ENCODE peak calls at places on chromosomes 13 and 19, in five cellular contexts. Y, Z, W, I and C are unnamed samples.

GRCh38 chr13:59477011-59477410 is 686.7 kb downstream of the DIAPH3 start:
- DNase-seq in W (no peak), I (no peak), Y (peak), Z (no peak), C (no peak)

GRCh38 chr19:47447470-47448359 is 24.0 kb downstream of the SLC8A2 start:
- DNase-seq in W (peak), I (no peak), Y (peak), Z (peak), C (peak)

GRCh38 chr19:13154911-13155471 is 4.8 kb downstream of the IER2 start:
- DNase-seq in Z (peak), W (peak), Y (peak), I (peak), C (peak)

GRCh38 chr13:106104281-106104901 is 431.1 kb downstream of the EFNB2 start:
- DNase-seq in Y (no peak), W (peak), Z (no peak), I (no peak), C (no peak)

GRCh38 chr13:111505175-111505777 is 184.8 kb downstream of the TEX29 start:
- DNase-seq in I (no peak), Y (no peak), W (no peak), Z (no peak), C (peak)

GRCh38 chr13:32911506-32911905 is 104.7 kb upstream of the KL start:
- DNase-seq in I (no peak), Y (peak), W (peak), Z (no peak), C (peak)

GRCh38 chr13:35836476-35836875 is 294.7 kb downstream of the DCLK1 start:
- DNase-seq in W (no peak), I (no peak), Y (no peak), Z (no peak), C (no peak)

GRCh38 chr19:16361926-16362325 is 37.3 kb downstream of the KLF2 start:
- DNase-seq in W (no peak), Z (no peak), Y (no peak), I (no peak), C (no peak)

GRCh38 chr13:79679334-79679733 is 198.4 kb downstream of the NDFIP2 start:
- DNase-seq in Y (peak), W (peak), I (peak), Z (peak), C (peak)

GRCh38 chr19:39497850-39498261 is 891 bp upstream of the DLL3 start:
- DNase-seq in I (no peak), Z (no peak), Y (peak), W (peak), C (peak)

GRCh38 chr19:36140289-36141038 is 598 bp downstream of the CAPNS1 start:
- DNase-seq in W (peak), I (no peak), Y (peak), Z (peak), C (peak)

GRCh38 chr19:40341601-40342482 is 6.4 kb downstream of the C19orf47 start:
- DNase-seq in I (no peak), Y (no peak), Z (peak), W (no peak), C (no peak)

GRCh38 chr13:25678398-25678797 is 306.6 kb downstream of the ATP8A2 start:
- DNase-seq in I (no peak), W (peak), Z (no peak), Y (no peak), C (no peak)

GRCh38 chr19:49858591-49858985 is 7.6 kb downstream of the PTOV1 start:
- DNase-seq in Z (peak), Y (no peak), I (no peak), W (no peak), C (no peak)

GRCh38 chr13:72163671-72164070 is 296.7 kb upstream of the DACH1 start:
- DNase-seq in I (no peak), Z (no peak), Y (no peak), W (no peak), C (no peak)

GRCh38 chr13:63463782-63464610 is 2048.3 kb upstream of the PCDH20 start:
- DNase-seq in Z (no peak), W (no peak), Y (peak), I (no peak), C (no peak)

GRCh38 chr19:4575978-4576933 is 16.8 kb upstream of the SEMA6B start:
- DNase-seq in Y (peak), I (peak), W (peak), Z (peak), C (peak)

GRCh38 chr13:40508112-40508511 is 158.3 kb downstream of the FOXO1 start:
- DNase-seq in W (no peak), I (no peak), Z (no peak), Y (no peak), C (no peak)

GRCh38 chr19:6209680-6210079 is 70.1 kb downstream of the MLLT1 start:
- DNase-seq in W (no peak), Z (no peak), I (no peak), Y (no peak), C (no peak)

GRCh38 chr13:21074601-21075302 is 13.4 kb upstream of the LATS2 start:
- DNase-seq in I (no peak), W (no peak), Y (no peak), Z (no peak), C (peak)

GRCh38 chr19:56942749-56943148 is 102.2 kb upstream of the PEG3 start:
- DNase-seq in I (no peak), Y (peak), W (no peak), Z (peak), C (peak)

GRCh38 chr19:50646074-50646807 is 3.0 kb upstream of the C19orf81 start:
- DNase-seq in Z (no peak), I (no peak), Y (no peak), W (peak), C (no peak)

GRCh38 chr13:110350509-110350908 is 43.4 kb downstream of the COL4A2 start:
- DNase-seq in Y (no peak), W (no peak), I (no peak), Z (no peak), C (no peak)

GRCh38 chr19:33219261-33219812 is 6.3 kb downstream of the SLC7A10 start:
- DNase-seq in Y (no peak), W (peak), Z (no peak), I (no peak), C (no peak)
- TF ChIP-seq CTCF in Y (peak), W (peak), Z (no peak), I (no peak), C (no peak)

GRCh38 chr13:49213539-49213938 is 6.6 kb upstream of the MLNR start:
- DNase-seq in Z (no peak), W (no peak), I (no peak), Y (no peak), C (no peak)

GRCh38 chr13:49217962-49218492 is 2.1 kb upstream of the MLNR start:
- DNase-seq in Y (no peak), Z (no peak), W (no peak), I (no peak), C (no peak)

GRCh38 chr13:49216334-49216733 is 3.8 kb upstream of the MLNR start:
- DNase-seq in Z (no peak), Y (no peak), I (no peak), W (no peak), C (no peak)

GRCh38 chr13:49213997-49214916 is 5.9 kb upstream of the MLNR start:
- DNase-seq in Y (no peak), I (no peak), W (no peak), Z (no peak), C (no peak)

DNA sequence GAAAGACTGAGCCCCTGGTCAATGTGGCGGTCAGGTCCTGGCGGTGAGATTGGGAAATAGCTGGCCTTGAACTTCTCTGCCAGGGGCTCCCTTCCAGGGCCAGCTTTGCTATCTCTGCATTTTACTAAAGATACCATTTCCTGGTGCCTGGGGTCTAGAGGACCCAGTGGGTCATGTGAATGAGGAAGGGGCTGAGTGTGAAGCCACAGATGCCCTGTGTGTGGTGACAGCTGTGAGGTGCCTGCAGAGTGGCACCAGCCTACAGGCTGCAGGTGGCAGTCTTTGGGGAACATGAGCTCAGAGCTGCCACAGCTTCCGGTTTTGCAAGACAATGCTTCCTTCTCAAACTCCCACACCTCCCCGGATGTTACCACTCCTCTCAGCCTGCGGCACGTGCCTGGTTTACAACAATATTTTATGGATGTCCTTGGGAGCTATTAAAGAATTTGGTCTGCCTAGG is 5.2 kb upstream of the MLNR start:
- DNase-seq in W (peak), Z (peak), I (peak), Y (peak), C (no peak)
- TF ChIP-seq CTCF in W (no peak), Z (no peak), I (no peak), Y (no peak), C (no peak)

GRCh38 chr19:18939163-18939562 is 1.9 kb downstream of the HOMER3 start:
- DNase-seq in Y (no peak), I (no peak), W (no peak), Z (no peak), C (no peak)

GRCh38 chr19:18941628-18942354 is 774 bp upstream of the HOMER3 start:
- DNase-seq in Z (no peak), I (no peak), W (no peak), Y (no peak), C (no peak)

GRCh38 chr19:18939922-18940775 is 868 bp downstream of the HOMER3 start:
- DNase-seq in W (peak), Y (no peak), I (peak), Z (peak), C (peak)

GRCh38 chr19:18942692-18943091 is 1.7 kb upstream of the HOMER3 start:
- DNase-seq in W (no peak), Y (no peak), Z (no peak), I (no peak), C (no peak)

GRCh38 chr19:18940791-18941627 is at the start of gene HOMER3:
- DNase-seq in W (peak), Y (peak), I (peak), Z (peak), C (peak)
- TF ChIP-seq CTCF in W (no peak), Y (peak), I (no peak), Z (peak), C (no peak)

GRCh38 chr19:48478339-48479061 is 9.3 kb downstream of the CYTH2 start:
- DNase-seq in W (no peak), Z (no peak), I (no peak), Y (no peak), C (no peak)
- TF ChIP-seq CTCF in W (no peak), Z (no peak), I (no peak), Y (no peak), C (no peak)

GRCh38 chr19:52095172-52096014 is at the start of gene ZNF841:
- DNase-seq in I (peak), Z (peak), W (peak), Y (peak), C (peak)
- TF ChIP-seq CTCF in I (no peak), Z (no peak), W (no peak), Y (no peak), C (no peak)

GRCh38 chr13:98755729-98756128 is 3.3 kb upstream of the SLC15A1 start:
- DNase-seq in I (no peak), Z (no peak), W (no peak), Y (no peak), C (no peak)
- TF ChIP-seq CTCF in I (no peak), Z (no peak), W (no peak), Y (no peak), C (no peak)

GRCh38 chr19:23286477-23286876 is 36.3 kb upstream of the ZNF724 start:
- DNase-seq in I (no peak), W (no peak), Z (no peak), Y (peak), C (no peak)
- TF ChIP-seq CTCF in I (no peak), W (no peak), Z (no peak), Y (peak), C (peak)

GRCh38 chr19:861756-862528 is 2.5 kb downstream of the CFD start:
- DNase-seq in I (no peak), Z (no peak), W (no peak), Y (peak), C (no peak)
- TF ChIP-seq CTCF in I (no peak), Z (no peak), W (no peak), Y (peak), C (no peak)

DNA sequence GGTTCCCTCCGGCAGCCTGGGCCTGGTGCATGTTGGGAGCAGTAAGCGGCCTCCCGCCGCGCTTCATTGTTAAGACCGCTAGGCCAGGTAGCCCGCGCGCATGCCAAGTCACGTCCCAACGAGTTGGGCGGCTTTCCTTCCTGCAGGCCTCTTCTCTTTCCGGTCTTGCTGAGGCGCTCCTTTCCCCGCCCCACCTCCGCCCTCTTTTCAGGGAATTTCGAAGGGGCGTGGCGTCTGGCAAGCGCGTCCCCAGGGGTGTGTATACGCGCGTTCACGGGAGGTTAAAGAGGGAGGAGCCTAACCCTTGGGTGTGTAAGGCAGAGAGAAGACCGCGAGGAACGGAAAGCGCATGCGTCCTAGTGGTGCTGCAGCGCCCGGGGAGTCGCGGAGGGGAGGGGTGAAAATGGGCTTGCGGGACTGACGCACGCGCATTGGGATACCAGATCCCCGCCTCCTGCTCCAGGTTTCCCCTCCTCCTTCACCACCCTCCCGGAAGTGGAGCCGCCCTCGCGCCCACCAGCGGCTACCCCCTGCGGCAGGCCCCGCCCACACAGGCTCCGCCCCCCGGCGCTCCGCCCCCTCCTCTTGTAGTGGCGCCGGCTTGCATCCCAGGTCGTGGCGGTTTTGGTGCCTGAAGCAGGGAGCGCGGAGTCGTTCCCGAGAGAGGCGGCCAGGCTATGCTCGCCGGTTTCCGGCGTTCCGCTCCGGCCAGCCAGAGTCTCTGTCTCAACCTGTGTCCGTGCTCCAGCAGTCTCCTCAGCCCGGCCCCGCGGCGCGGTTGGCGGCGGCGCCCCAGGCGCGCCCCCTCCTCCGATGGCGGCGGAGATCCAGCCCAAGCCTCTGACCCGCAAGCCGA is at the start of gene WDFY2:
- DNase-seq in W (peak), I (peak), Z (peak), Y (peak), C (peak)
- TF ChIP-seq CTCF in W (no peak), I (no peak), Z (no peak), Y (no peak), C (peak)